ENCODE peak calls at places on chromosomes 7 and 10, in five cellular contexts. One of them, this sample, is unnamed.

GRCh38 chr10:28503114-28503513 is 29.8 kb upstream of the WAC start:
- DNase-seq in CD8-positive, alpha-beta T cell: no peak
- DNase-seq in cardiac fibroblast: peak; percentile 8
- DNase-seq in ovary: no peak
- DNase-seq in fibroblast of mammary gland: peak; percentile 27
- DNase-seq in this sample: no peak

GRCh38 chr7:106185719-106186118 is 73.6 kb upstream of the SYPL1 start:
- DNase-seq in CD8-positive, alpha-beta T cell: no peak
- DNase-seq in ovary: no peak
- DNase-seq in fibroblast of mammary gland: no peak
- DNase-seq in cardiac fibroblast: no peak
- DNase-seq in this sample: no peak

GRCh38 chr7:131383417-131383816 is 55.7 kb downstream of the MKLN1 start:
- DNase-seq in ovary: no peak
- DNase-seq in fibroblast of mammary gland: peak; percentile 31
- DNase-seq in cardiac fibroblast: peak; percentile 45
- DNase-seq in CD8-positive, alpha-beta T cell: no peak
- DNase-seq in this sample: no peak

GRCh38 chr7:32513205-32513604 is 17.9 kb downstream of the AVL9 start:
- DNase-seq in CD8-positive, alpha-beta T cell: no peak
- DNase-seq in fibroblast of mammary gland: no peak
- DNase-seq in cardiac fibroblast: no peak
- DNase-seq in ovary: no peak
- DNase-seq in this sample: no peak

GRCh38 chr10:63192826-63193225 is 59.7 kb downstream of the NRBF2 start:
- DNase-seq in fibroblast of mammary gland: no peak
- DNase-seq in cardiac fibroblast: peak; percentile 54
- DNase-seq in ovary: no peak
- DNase-seq in CD8-positive, alpha-beta T cell: no peak
- DNase-seq in this sample: no peak

GRCh38 chr7:30921951-30922401 is 10.3 kb downstream of the AQP1 start:
- DNase-seq in fibroblast of mammary gland: no peak
- DNase-seq in ovary: peak; percentile 6
- DNase-seq in CD8-positive, alpha-beta T cell: no peak
- DNase-seq in cardiac fibroblast: no peak
- DNase-seq in this sample: no peak

GRCh38 chr10:70634011-70634410 is 31.5 kb upstream of the PRF1 start:
- DNase-seq in ovary: no peak
- DNase-seq in cardiac fibroblast: no peak
- DNase-seq in CD8-positive, alpha-beta T cell: no peak
- DNase-seq in fibroblast of mammary gland: peak; percentile 17
- DNase-seq in this sample: no peak

GRCh38 chr7:5634107-5634950 is 147.1 kb downstream of the RNF216 start:
- DNase-seq in cardiac fibroblast: peak; percentile 81
- DNase-seq in ovary: peak; percentile 58
- DNase-seq in CD8-positive, alpha-beta T cell: no peak
- DNase-seq in fibroblast of mammary gland: peak; percentile 97
- DNase-seq in this sample: no peak

GRCh38 chr10:99709480-99710229 is 22.3 kb downstream of the COX15 start:
- DNase-seq in CD8-positive, alpha-beta T cell: no peak
- DNase-seq in cardiac fibroblast: no peak
- DNase-seq in fibroblast of mammary gland: peak; percentile 67
- DNase-seq in ovary: no peak
- DNase-seq in this sample: peak; percentile 69

GRCh38 chr7:70539622-70540021 is 592.3 kb upstream of the GALNT17 start:
- DNase-seq in fibroblast of mammary gland: no peak
- DNase-seq in cardiac fibroblast: no peak
- DNase-seq in ovary: no peak
- DNase-seq in CD8-positive, alpha-beta T cell: no peak
- DNase-seq in this sample: no peak

GRCh38 chr7:22939842-22940241 is 74.1 kb downstream of the HYCC1 start:
- DNase-seq in fibroblast of mammary gland: no peak
- DNase-seq in ovary: no peak
- DNase-seq in cardiac fibroblast: no peak
- DNase-seq in CD8-positive, alpha-beta T cell: no peak
- DNase-seq in this sample: no peak

GRCh38 chr10:70286616-70287015 is 2.8 kb upstream of the NPFFR1 start:
- DNase-seq in ovary: no peak
- DNase-seq in CD8-positive, alpha-beta T cell: no peak
- DNase-seq in cardiac fibroblast: no peak
- DNase-seq in fibroblast of mammary gland: no peak
- DNase-seq in this sample: no peak

GRCh38 chr10:31419394-31420063 is 100.5 kb downstream of the ZEB1 start:
- DNase-seq in ovary: no peak
- DNase-seq in fibroblast of mammary gland: peak; percentile 78
- DNase-seq in CD8-positive, alpha-beta T cell: no peak
- DNase-seq in cardiac fibroblast: peak; percentile 61
- DNase-seq in this sample: no peak

GRCh38 chr7:50396856-50397255 is 53.3 kb downstream of the FIGNL1 start:
- DNase-seq in CD8-positive, alpha-beta T cell: no peak
- DNase-seq in fibroblast of mammary gland: no peak
- DNase-seq in cardiac fibroblast: no peak
- DNase-seq in ovary: no peak
- DNase-seq in this sample: no peak

GRCh38 chr10:66151346-66151745 is 774.5 kb upstream of the LRRTM3 start:
- DNase-seq in CD8-positive, alpha-beta T cell: no peak
- DNase-seq in cardiac fibroblast: no peak
- DNase-seq in ovary: no peak
- DNase-seq in fibroblast of mammary gland: peak; percentile 0
- DNase-seq in this sample: no peak

GRCh38 chr10:51073461-51074237 is 638 bp upstream of the PRKG1 start:
- DNase-seq in fibroblast of mammary gland: no peak
- DNase-seq in ovary: peak; percentile 35
- DNase-seq in cardiac fibroblast: peak; percentile 26
- DNase-seq in CD8-positive, alpha-beta T cell: no peak
- DNase-seq in this sample: no peak
- H3K4me3 ChIP-seq in fibroblast of mammary gland: peak overlapping the region; percentile 65
- H3K4me3 ChIP-seq in ovary: peak overlapping the region; percentile 84
- H3K4me3 ChIP-seq in cardiac fibroblast: peak overlapping the region; percentile 75
- H3K4me3 ChIP-seq in CD8-positive, alpha-beta T cell: no peak overlapping the region
- H3K4me3 ChIP-seq in this sample: no peak overlapping the region

GRCh38 chr10:6704891-6705290 is 124.8 kb upstream of the PRKCQ start:
- DNase-seq in cardiac fibroblast: no peak
- DNase-seq in CD8-positive, alpha-beta T cell: no peak
- DNase-seq in fibroblast of mammary gland: no peak
- DNase-seq in ovary: no peak
- DNase-seq in this sample: no peak

GRCh38 chr10:6706725-6707124 is 126.6 kb upstream of the PRKCQ start:
- DNase-seq in ovary: no peak
- DNase-seq in cardiac fibroblast: no peak
- DNase-seq in CD8-positive, alpha-beta T cell: no peak
- DNase-seq in fibroblast of mammary gland: no peak
- DNase-seq in this sample: no peak

GRCh38 chr10:6711286-6711817 is 131.3 kb upstream of the PRKCQ start:
- DNase-seq in ovary: no peak
- DNase-seq in cardiac fibroblast: no peak
- DNase-seq in CD8-positive, alpha-beta T cell: no peak
- DNase-seq in fibroblast of mammary gland: no peak
- DNase-seq in this sample: no peak

GRCh38 chr10:6702030-6702429 is 122.0 kb upstream of the PRKCQ start:
- DNase-seq in cardiac fibroblast: no peak
- DNase-seq in fibroblast of mammary gland: no peak
- DNase-seq in CD8-positive, alpha-beta T cell: no peak
- DNase-seq in ovary: no peak
- DNase-seq in this sample: no peak

DNA sequence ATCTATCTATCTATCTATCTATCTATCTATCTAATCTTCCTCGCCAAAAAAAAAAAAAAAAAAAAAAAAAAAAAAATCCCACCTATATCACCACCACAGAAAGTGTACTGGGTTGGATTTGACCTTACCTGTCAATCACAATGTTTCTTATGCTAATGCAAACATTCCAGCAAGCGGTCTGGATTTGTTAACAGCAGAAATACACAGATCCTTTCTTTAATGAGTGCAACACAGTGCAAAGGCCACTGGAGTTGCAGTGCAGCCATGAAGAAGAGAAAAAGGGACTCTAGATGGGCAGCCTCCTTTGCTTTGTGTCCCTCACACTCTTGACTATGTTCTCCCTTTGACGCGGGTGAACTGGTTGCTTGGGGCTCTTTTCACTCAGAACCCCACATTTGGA is 127.3 kb upstream of the PRKCQ start:
- DNase-seq in ovary: no peak
- DNase-seq in CD8-positive, alpha-beta T cell: no peak
- DNase-seq in cardiac fibroblast: no peak
- DNase-seq in fibroblast of mammary gland: no peak
- DNase-seq in this sample: no peak
- TF ChIP-seq CTCF in ovary: no peak
- TF ChIP-seq CTCF in CD8-positive, alpha-beta T cell: no peak
- TF ChIP-seq CTCF in cardiac fibroblast: no peak
- TF ChIP-seq CTCF in fibroblast of mammary gland: no peak
- TF ChIP-seq CTCF in this sample: no peak

DNA sequence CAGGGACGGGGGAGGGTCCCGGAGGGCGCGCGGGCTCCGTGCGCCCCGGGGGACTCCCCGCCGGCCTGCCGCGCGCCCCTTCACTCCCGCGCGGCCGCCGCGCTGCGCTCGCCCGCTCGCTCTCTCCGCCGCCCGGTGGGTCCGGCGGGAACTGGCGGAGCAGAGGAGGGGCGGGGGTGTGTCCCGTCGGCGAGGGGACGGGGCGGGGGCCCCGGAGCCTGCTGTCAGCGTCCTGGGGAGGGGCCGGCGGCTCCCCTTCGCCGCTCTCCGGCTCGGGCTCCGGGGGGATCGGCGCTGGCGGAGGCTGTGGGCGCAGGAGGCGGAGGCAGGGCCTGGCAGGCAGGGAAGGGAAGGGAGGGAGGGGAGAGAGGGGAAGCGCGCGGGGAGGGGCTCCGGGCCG is at the start of gene SH3PXD2A:
- DNase-seq in cardiac fibroblast: peak; percentile 33
- DNase-seq in ovary: peak; percentile 75
- DNase-seq in fibroblast of mammary gland: no peak
- DNase-seq in CD8-positive, alpha-beta T cell: no peak
- DNase-seq in this sample: no peak
- H3K4me3 ChIP-seq in cardiac fibroblast: peak within 1 kb of the TSS; percentile 65
- H3K4me3 ChIP-seq in ovary: peak within 1 kb of the TSS; percentile 66
- H3K4me3 ChIP-seq in fibroblast of mammary gland: peak within 1 kb of the TSS; percentile 70
- H3K4me3 ChIP-seq in CD8-positive, alpha-beta T cell: peak within 1 kb of the TSS; percentile 42
- H3K4me3 ChIP-seq in this sample: no peak within 1 kb of the TSS

GRCh38 chr10:102404361-102405107 is 9.0 kb downstream of the NFKB2 start:
- DNase-seq in cardiac fibroblast: no peak
- DNase-seq in fibroblast of mammary gland: no peak
- DNase-seq in ovary: no peak
- DNase-seq in CD8-positive, alpha-beta T cell: peak; percentile 20
- DNase-seq in this sample: no peak
- TF ChIP-seq CTCF in cardiac fibroblast: no peak
- TF ChIP-seq CTCF in fibroblast of mammary gland: no peak
- TF ChIP-seq CTCF in ovary: no peak
- TF ChIP-seq CTCF in CD8-positive, alpha-beta T cell: no peak
- TF ChIP-seq CTCF in this sample: no peak

GRCh38 chr10:10294801-10295515 is 722.7 kb upstream of the CELF2 start:
- DNase-seq in fibroblast of mammary gland: no peak
- DNase-seq in ovary: no peak
- DNase-seq in cardiac fibroblast: no peak
- DNase-seq in CD8-positive, alpha-beta T cell: no peak
- DNase-seq in this sample: no peak
- H3K4me3 ChIP-seq in fibroblast of mammary gland: no peak overlapping the region
- H3K4me3 ChIP-seq in ovary: no peak overlapping the region
- H3K4me3 ChIP-seq in cardiac fibroblast: no peak overlapping the region
- H3K4me3 ChIP-seq in CD8-positive, alpha-beta T cell: no peak overlapping the region
- H3K4me3 ChIP-seq in this sample: no peak overlapping the region

GRCh38 chr7:127514499-127514898 is 70.9 kb downstream of the GCC1 start:
- DNase-seq in CD8-positive, alpha-beta T cell: no peak
- DNase-seq in cardiac fibroblast: peak; percentile 56
- DNase-seq in ovary: no peak
- DNase-seq in fibroblast of mammary gland: peak; percentile 55
- DNase-seq in this sample: peak; percentile 28
- TF ChIP-seq CTCF in CD8-positive, alpha-beta T cell: peak; percentile 62
- TF ChIP-seq CTCF in cardiac fibroblast: peak; percentile 29
- TF ChIP-seq CTCF in ovary: no peak
- TF ChIP-seq CTCF in fibroblast of mammary gland: peak; percentile 51
- TF ChIP-seq CTCF in this sample: peak; percentile 29

GRCh38 chr7:148541891-148542504 is 48.6 kb upstream of the C7orf33 start:
- DNase-seq in cardiac fibroblast: no peak
- DNase-seq in ovary: no peak
- DNase-seq in CD8-positive, alpha-beta T cell: no peak
- DNase-seq in fibroblast of mammary gland: no peak
- DNase-seq in this sample: no peak

GRCh38 chr7:148543302-148543701 is 47.3 kb upstream of the C7orf33 start:
- DNase-seq in ovary: no peak
- DNase-seq in fibroblast of mammary gland: no peak
- DNase-seq in cardiac fibroblast: no peak
- DNase-seq in CD8-positive, alpha-beta T cell: no peak
- DNase-seq in this sample: no peak

GRCh38 chr7:148535227-148535626 is 55.3 kb upstream of the C7orf33 start:
- DNase-seq in ovary: no peak
- DNase-seq in cardiac fibroblast: peak; percentile 51
- DNase-seq in fibroblast of mammary gland: peak; percentile 7
- DNase-seq in CD8-positive, alpha-beta T cell: no peak
- DNase-seq in this sample: peak; percentile 34

GRCh38 chr7:148537435-148537834 is 53.1 kb upstream of the C7orf33 start:
- DNase-seq in CD8-positive, alpha-beta T cell: no peak
- DNase-seq in fibroblast of mammary gland: no peak
- DNase-seq in cardiac fibroblast: no peak
- DNase-seq in ovary: no peak
- DNase-seq in this sample: peak; percentile 18

DNA sequence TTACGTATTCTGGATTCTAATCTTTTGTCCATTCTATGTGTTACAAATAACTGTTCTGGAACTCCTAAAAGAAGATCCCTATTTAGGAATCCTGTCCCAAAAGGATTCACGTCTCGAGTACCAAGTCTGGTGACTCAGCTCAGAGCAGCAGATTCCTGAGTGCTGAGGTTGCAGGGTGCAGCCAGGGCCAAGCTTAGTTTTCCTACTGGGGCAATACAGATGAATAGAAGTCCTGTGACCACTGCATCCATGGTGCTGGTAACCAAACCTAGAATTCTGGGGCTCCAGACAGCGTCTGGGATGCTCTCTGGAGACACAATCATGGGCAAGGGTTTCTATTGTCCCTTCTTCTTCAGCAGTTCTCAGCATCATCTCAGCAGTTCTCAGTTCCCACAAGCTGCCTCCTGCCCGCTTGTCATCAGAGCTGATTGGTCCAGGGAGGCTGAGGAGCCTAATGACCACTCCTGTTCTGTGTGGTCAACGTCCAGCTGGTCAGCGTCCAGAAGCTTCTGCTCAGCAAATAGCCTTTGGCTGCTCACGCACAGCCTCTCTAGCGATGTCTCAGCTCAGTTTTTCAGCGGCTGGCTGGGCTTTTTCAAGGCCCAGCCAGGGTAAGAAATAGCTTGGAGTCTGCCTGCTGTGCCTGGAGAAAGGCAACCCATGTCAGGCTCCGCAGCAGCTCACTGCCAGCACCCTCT is 50.4 kb upstream of the C7orf33 start:
- DNase-seq in cardiac fibroblast: peak; percentile 69
- DNase-seq in fibroblast of mammary gland: peak; percentile 90
- DNase-seq in CD8-positive, alpha-beta T cell: no peak
- DNase-seq in ovary: peak; percentile 23
- DNase-seq in this sample: no peak
- H3K4me3 ChIP-seq in cardiac fibroblast: no peak overlapping the region
- H3K4me3 ChIP-seq in fibroblast of mammary gland: no peak overlapping the region
- H3K4me3 ChIP-seq in CD8-positive, alpha-beta T cell: no peak overlapping the region
- H3K4me3 ChIP-seq in ovary: no peak overlapping the region
- H3K4me3 ChIP-seq in this sample: no peak overlapping the region

GRCh38 chr7:121026577-121027111 is 38.1 kb downstream of the CPED1 start:
- DNase-seq in fibroblast of mammary gland: no peak
- DNase-seq in cardiac fibroblast: no peak
- DNase-seq in CD8-positive, alpha-beta T cell: no peak
- DNase-seq in ovary: no peak
- DNase-seq in this sample: no peak
- TF ChIP-seq CTCF in fibroblast of mammary gland: no peak
- TF ChIP-seq CTCF in cardiac fibroblast: no peak
- TF ChIP-seq CTCF in CD8-positive, alpha-beta T cell: no peak
- TF ChIP-seq CTCF in ovary: no peak
- TF ChIP-seq CTCF in this sample: no peak

This sample was measured in GM12865.